ENCODE peak calls at places on chromosomes 6 and 20, in four cellular contexts. One of them, this sample, is unnamed.

GRCh38 chr6:110329348-110329728 is 28.8 kb downstream of the METTL24 start:
- DNase-seq in IMR-90: peak; percentile 1
- DNase-seq in K562: no peak
- DNase-seq in GM12878: no peak
- DNase-seq in this sample: no peak

GRCh38 chr20:2172305-2173175 is 70.9 kb downstream of the STK35 start:
- DNase-seq in IMR-90: peak; percentile 45
- DNase-seq in K562: peak; percentile 72
- DNase-seq in GM12878: peak; percentile 1
- DNase-seq in this sample: peak; percentile 88

GRCh38 chr6:158629376-158630221 is 14.9 kb downstream of the DYNLT1 start:
- DNase-seq in IMR-90: no peak
- DNase-seq in K562: no peak
- DNase-seq in GM12878: no peak
- DNase-seq in this sample: no peak

GRCh38 chr6:79158856-79159516 is 75.5 kb downstream of the HMGN3 start:
- DNase-seq in IMR-90: no peak
- DNase-seq in K562: no peak
- DNase-seq in GM12878: no peak
- DNase-seq in this sample: no peak

GRCh38 chr20:55632592-55632991 is 372.7 kb downstream of the CBLN4 start:
- DNase-seq in IMR-90: no peak
- DNase-seq in K562: no peak
- DNase-seq in GM12878: no peak
- DNase-seq in this sample: no peak

GRCh38 chr20:10537850-10538480 is 102.9 kb downstream of the SLX4IP start:
- DNase-seq in IMR-90: peak; percentile 73
- DNase-seq in K562: no peak
- DNase-seq in GM12878: no peak
- DNase-seq in this sample: no peak

GRCh38 chr6:163710552-163710951 is 296.0 kb downstream of the QKI start:
- DNase-seq in IMR-90: no peak
- DNase-seq in K562: no peak
- DNase-seq in GM12878: no peak
- DNase-seq in this sample: no peak

GRCh38 chr6:137749595-137750215 is 117.4 kb upstream of the TNFAIP3 start:
- DNase-seq in IMR-90: peak; percentile 21
- DNase-seq in K562: no peak
- DNase-seq in GM12878: no peak
- DNase-seq in this sample: no peak

GRCh38 chr20:51220293-51220706 is 197.4 kb upstream of the KCNG1 start:
- DNase-seq in IMR-90: no peak
- DNase-seq in K562: peak; percentile 77
- DNase-seq in GM12878: no peak
- DNase-seq in this sample: peak; percentile 51

GRCh38 chr6:36131517-36132220 is 1.4 kb downstream of the MAPK13 start:
- DNase-seq in IMR-90: peak; percentile 80
- DNase-seq in K562: peak; percentile 47
- DNase-seq in GM12878: peak; percentile 92
- DNase-seq in this sample: no peak

GRCh38 chr6:32294566-32294965 is 70.7 kb upstream of the NOTCH4 start:
- DNase-seq in IMR-90: no peak
- DNase-seq in K562: no peak
- DNase-seq in GM12878: no peak
- DNase-seq in this sample: no peak

GRCh38 chr6:102520981-102521380 is 1127.5 kb downstream of the GRIK2 start:
- DNase-seq in IMR-90: no peak
- DNase-seq in K562: no peak
- DNase-seq in GM12878: no peak
- DNase-seq in this sample: no peak

GRCh38 chr20:47941869-47942268 is 156.6 kb upstream of the SULF2 start:
- DNase-seq in IMR-90: no peak
- DNase-seq in K562: no peak
- DNase-seq in GM12878: no peak
- DNase-seq in this sample: no peak

GRCh38 chr6:26270121-26270861 is 94.7 kb upstream of the BTN3A2 start:
- DNase-seq in IMR-90: no peak
- DNase-seq in K562: no peak
- DNase-seq in GM12878: no peak
- DNase-seq in this sample: no peak

GRCh38 chr6:155985660-155986138 is 530.1 kb upstream of the NOX3 start:
- DNase-seq in IMR-90: no peak
- DNase-seq in K562: no peak
- DNase-seq in GM12878: no peak
- DNase-seq in this sample: no peak

GRCh38 chr6:78832091-78832808 is 35.1 kb upstream of the IRAK1BP1 start:
- DNase-seq in IMR-90: no peak
- DNase-seq in K562: no peak
- DNase-seq in GM12878: no peak
- DNase-seq in this sample: no peak

GRCh38 chr6:127976111-127976510 is 75.3 kb upstream of the THEMIS start:
- DNase-seq in IMR-90: no peak
- DNase-seq in K562: no peak
- DNase-seq in GM12878: no peak
- DNase-seq in this sample: no peak

GRCh38 chr20:48597521-48598302 is 230.1 kb downstream of the PREX1 start:
- DNase-seq in IMR-90: no peak
- DNase-seq in K562: no peak
- DNase-seq in GM12878: no peak
- DNase-seq in this sample: no peak

GRCh38 chr6:55545791-55546190 is 33.2 kb downstream of the HMGCLL1 start:
- DNase-seq in IMR-90: no peak
- DNase-seq in K562: no peak
- DNase-seq in GM12878: no peak
- DNase-seq in this sample: no peak

GRCh38 chr6:167102318-167102717 is 20.6 kb upstream of the CCR6 start:
- DNase-seq in IMR-90: no peak
- DNase-seq in K562: no peak
- DNase-seq in GM12878: no peak
- DNase-seq in this sample: no peak

GRCh38 chr6:160975111-160975510 is 16.5 kb upstream of the MAP3K4 start:
- DNase-seq in IMR-90: no peak
- DNase-seq in K562: no peak
- DNase-seq in GM12878: no peak
- DNase-seq in this sample: no peak

GRCh38 chr6:25637946-25638345 is 14.1 kb upstream of the SCGN start:
- DNase-seq in IMR-90: no peak
- DNase-seq in K562: no peak
- DNase-seq in GM12878: no peak
- DNase-seq in this sample: no peak

GRCh38 chr6:56259682-56260081 is 12.3 kb upstream of the COL21A1 start:
- DNase-seq in IMR-90: peak; percentile 53
- DNase-seq in K562: no peak
- DNase-seq in GM12878: no peak
- DNase-seq in this sample: no peak

GRCh38 chr6:9801255-9801757 is 613.6 kb downstream of the TFAP2A start:
- DNase-seq in IMR-90: peak; percentile 82
- DNase-seq in K562: no peak
- DNase-seq in GM12878: no peak
- DNase-seq in this sample: no peak

GRCh38 chr20:12570371-12570770 is 438.4 kb upstream of the SPTLC3 start:
- DNase-seq in IMR-90: no peak
- DNase-seq in K562: no peak
- DNase-seq in GM12878: no peak
- DNase-seq in this sample: peak; percentile 58

GRCh38 chr6:101779051-101779844 is 385.7 kb downstream of the GRIK2 start:
- DNase-seq in IMR-90: peak; percentile 52
- DNase-seq in K562: no peak
- DNase-seq in GM12878: no peak
- DNase-seq in this sample: no peak

GRCh38 chr6:24359640-24360454 is 2.0 kb upstream of the DCDC2 start:
- DNase-seq in IMR-90: peak; percentile 65
- DNase-seq in K562: peak; percentile 51
- DNase-seq in GM12878: peak; percentile 28
- DNase-seq in this sample: peak; percentile 92

GRCh38 chr20:25025091-25025861 is 32.7 kb downstream of the ACSS1 start:
- DNase-seq in IMR-90: no peak
- DNase-seq in K562: no peak
- DNase-seq in GM12878: no peak
- DNase-seq in this sample: no peak

GRCh38 chr6:157848693-157849092 is 25.6 kb downstream of the SNX9 start:
- DNase-seq in IMR-90: no peak
- DNase-seq in K562: no peak
- DNase-seq in GM12878: no peak
- DNase-seq in this sample: no peak

GRCh38 chr20:34579191-34579661 is 20.7 kb downstream of the MAP1LC3A start:
- DNase-seq in IMR-90: peak; percentile 82
- DNase-seq in K562: no peak
- DNase-seq in GM12878: no peak
- DNase-seq in this sample: no peak

GRCh38 chr6:42460892-42461291 is 9.2 kb upstream of the TRERF1 start:
- DNase-seq in IMR-90: peak; percentile 52
- DNase-seq in K562: no peak
- DNase-seq in GM12878: no peak
- DNase-seq in this sample: no peak

DNA sequence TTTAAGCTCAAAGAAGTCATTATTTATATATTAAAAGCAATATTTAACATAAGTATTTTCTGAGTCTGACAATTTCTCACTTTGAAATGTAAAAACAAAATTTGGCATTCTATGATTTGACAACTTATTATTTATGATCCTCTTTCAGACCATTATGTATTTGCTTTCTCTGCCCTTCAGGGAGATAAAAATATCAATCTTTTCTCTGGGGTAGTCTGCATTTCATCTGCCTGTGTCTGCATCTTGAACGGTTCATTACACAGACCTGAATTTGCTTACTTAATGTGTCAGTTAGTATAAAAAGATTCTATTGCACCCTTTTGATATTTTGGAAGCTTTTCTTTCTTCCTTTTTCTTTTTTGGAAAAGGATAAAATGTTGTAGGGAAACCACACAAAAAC is 354.0 kb upstream of the RGS17 start:
- DNase-seq in IMR-90: no peak
- DNase-seq in K562: no peak
- DNase-seq in GM12878: no peak
- DNase-seq in this sample: no peak
- TF ChIP-seq ELK1 in IMR-90: no peak
- TF ChIP-seq ELK1 in K562: no peak
- TF ChIP-seq ELK1 in GM12878: no peak
- TF ChIP-seq ELK1 in this sample: no peak

GRCh38 chr6:19866900-19867627 is 29.9 kb downstream of the ID4 start:
- DNase-seq in IMR-90: peak; percentile 55
- DNase-seq in K562: no peak
- DNase-seq in GM12878: no peak
- DNase-seq in this sample: no peak
- TF ChIP-seq RFX5 in IMR-90: no peak
- TF ChIP-seq RFX5 in K562: no peak
- TF ChIP-seq RFX5 in GM12878: no peak
- TF ChIP-seq RFX5 in this sample: no peak

DNA sequence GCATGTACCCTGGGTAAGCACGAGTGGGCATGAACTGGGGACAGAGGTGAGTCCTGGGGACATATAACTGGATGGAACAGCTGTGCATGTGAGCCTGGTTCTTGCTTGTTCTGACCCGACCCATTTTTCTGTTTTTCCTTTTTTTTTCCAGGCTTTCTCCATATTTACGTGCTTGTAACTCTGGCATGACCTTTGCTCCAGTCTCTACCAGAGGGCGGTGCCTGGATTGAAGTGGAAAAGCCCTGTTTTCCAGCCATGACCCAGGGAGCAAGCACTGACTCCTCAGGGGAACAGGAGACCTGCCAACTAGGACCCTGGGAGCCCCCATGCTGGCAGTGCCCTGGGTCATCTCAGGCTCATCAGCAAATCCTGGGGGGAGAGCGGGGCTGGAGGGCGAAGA is 8.0 kb downstream of the TRAF3IP2 start:
- DNase-seq in IMR-90: no peak
- DNase-seq in K562: no peak
- DNase-seq in GM12878: no peak
- DNase-seq in this sample: no peak
- H3K4me1 ChIP-seq in IMR-90: peaks cover 33% of the 10 kb centered on the region
- H3K4me1 ChIP-seq in K562: peaks cover 2% of the 10 kb centered on the region
- H3K4me1 ChIP-seq in GM12878: no peaks in the 10 kb centered on the region
- H3K4me1 ChIP-seq in this sample: peaks cover 37% of the 10 kb centered on the region

DNA sequence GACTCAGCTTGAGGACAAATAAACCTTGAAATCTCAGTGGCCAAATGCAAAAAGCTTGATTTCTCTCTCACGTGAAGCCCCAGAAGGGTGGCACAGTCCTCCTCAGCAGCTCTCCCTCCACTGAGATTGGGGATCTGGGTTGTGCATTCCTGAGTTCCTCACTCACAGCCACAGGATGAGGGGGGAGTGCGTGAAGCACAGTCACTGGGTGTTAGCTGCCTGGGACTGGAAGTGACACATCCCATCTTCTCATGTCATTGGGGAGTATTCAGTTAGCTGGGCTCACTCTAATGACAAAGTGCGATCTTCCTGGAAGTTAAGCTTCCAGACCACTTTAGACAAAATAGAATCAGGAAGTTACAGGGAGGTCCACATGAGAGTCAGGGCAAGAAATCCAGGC is 192.2 kb upstream of the LRFN2 start:
- DNase-seq in IMR-90: peak; percentile 72
- DNase-seq in K562: no peak
- DNase-seq in GM12878: no peak
- DNase-seq in this sample: peak; percentile 7
- TF ChIP-seq ELK1 in IMR-90: no peak
- TF ChIP-seq ELK1 in K562: no peak
- TF ChIP-seq ELK1 in GM12878: no peak
- TF ChIP-seq ELK1 in this sample: no peak

GRCh38 chr6:98324406-98324930 is 509.9 kb upstream of the POU3F2 start:
- DNase-seq in IMR-90: no peak
- DNase-seq in K562: no peak
- DNase-seq in GM12878: no peak
- DNase-seq in this sample: no peak

GRCh38 chr6:98325366-98325765 is 509.0 kb upstream of the POU3F2 start:
- DNase-seq in IMR-90: no peak
- DNase-seq in K562: no peak
- DNase-seq in GM12878: no peak
- DNase-seq in this sample: no peak

DNA sequence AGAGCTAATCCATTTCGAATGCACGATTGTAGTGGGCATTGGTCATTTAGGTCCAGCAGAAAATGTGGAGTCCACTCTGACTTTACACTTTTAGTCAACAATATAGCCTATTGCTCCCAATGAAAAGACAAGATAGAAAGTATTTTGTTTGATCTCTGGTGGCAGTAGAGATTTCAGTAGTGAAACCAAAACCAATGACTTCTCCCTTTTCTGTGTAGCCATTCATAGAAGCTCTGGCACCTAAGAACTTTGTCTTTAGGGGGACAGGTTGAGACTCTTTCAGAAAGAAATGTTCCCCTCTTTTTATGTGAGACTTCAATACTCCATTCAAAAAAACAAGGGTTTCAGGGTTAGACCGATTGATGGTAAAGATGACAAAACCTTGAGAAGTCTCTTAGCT is 510.8 kb upstream of the POU3F2 start:
- DNase-seq in IMR-90: no peak
- DNase-seq in K562: no peak
- DNase-seq in GM12878: no peak
- DNase-seq in this sample: no peak
- TF ChIP-seq RFX5 in IMR-90: no peak
- TF ChIP-seq RFX5 in K562: no peak
- TF ChIP-seq RFX5 in GM12878: no peak
- TF ChIP-seq RFX5 in this sample: no peak

This sample was measured in A549.